ENCODE peak calls at places on chromosomes 12 and 14, in nine cellular contexts. N is endodermal cell, R is A549, L is psoas muscle, Z is IMR-90, P is testis, H is OCI-LY7, F is heart left ventricle, K is gastrocnemius medialis. J is an unnamed sample. For H3K4me1, the result is how much of the 10 kb centered on the place peaks cover.

GRCh38 chr12:105915997-105916697 is 222.6 kb downstream of the NUAK1 start:
- DNase-seq in L (no peak), F (no peak), K (no peak), H (no peak), Z (peak), N (no peak), R (no peak), P (no peak), J (no peak)

GRCh38 chr12:52425466-52425865 is 8.7 kb downstream of the KRT75 start:
- DNase-seq in P (no peak), L (no peak), H (no peak), K (no peak), F (no peak), Z (no peak), R (no peak), N (no peak), J (no peak)

GRCh38 chr14:75310295-75311059 is 31.8 kb downstream of the FOS start:
- DNase-seq in Z (peak), F (peak), H (no peak), L (peak), K (peak), N (peak), P (peak), R (peak), J (peak)

GRCh38 chr12:47930634-47931033 is 25.8 kb upstream of the VDR start:
- DNase-seq in H (no peak), L (no peak), R (no peak), P (no peak), K (no peak), F (no peak), N (peak), Z (no peak), J (no peak)

GRCh38 chr12:132079190-132079589 is 64.9 kb downstream of the DDX51 start:
- DNase-seq in H (no peak), K (no peak), R (no peak), Z (no peak), P (peak), N (no peak), L (no peak), F (no peak), J (no peak)

GRCh38 chr12:85823436-85824179 is 12.6 kb downstream of the RASSF9 start:
- DNase-seq in F (no peak), Z (peak), N (no peak), K (no peak), H (no peak), R (no peak), L (no peak), P (no peak), J (no peak)

GRCh38 chr12:98198261-98198982 is 317.0 kb upstream of the TMPO start:
- DNase-seq in K (no peak), P (no peak), Z (no peak), L (no peak), H (peak), F (no peak), R (no peak), N (no peak), J (no peak)

GRCh38 chr14:38999949-39000348 is 103.1 kb downstream of the SEC23A start:
- DNase-seq in K (no peak), P (no peak), Z (no peak), F (no peak), H (no peak), L (no peak), R (no peak), N (no peak), J (no peak)

GRCh38 chr12:68119724-68120211 is 39.8 kb downstream of the IFNG start:
- DNase-seq in R (no peak), H (no peak), K (no peak), L (no peak), P (no peak), N (no peak), Z (no peak), F (no peak), J (no peak)

DNA sequence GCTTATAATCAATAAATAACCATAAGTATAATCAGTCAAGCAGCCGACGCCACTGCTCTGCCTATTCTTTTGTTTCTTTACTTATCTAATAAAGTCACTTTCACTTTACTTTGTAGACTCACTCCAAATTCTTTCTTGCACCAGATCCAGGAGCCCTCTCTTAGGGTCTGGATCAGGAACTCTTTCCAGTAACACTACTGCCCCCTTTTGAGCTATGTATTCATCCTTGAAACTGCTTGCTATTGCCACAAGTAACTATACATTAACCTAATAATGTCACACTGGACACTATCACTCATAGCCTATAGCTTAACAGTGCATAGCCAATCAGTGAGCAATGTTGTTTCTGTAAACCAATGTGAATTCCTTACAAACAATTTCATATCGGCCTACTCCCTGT is 2.8 kb upstream of the NID2 start:
- DNase-seq in Z (peak), L (no peak), K (no peak), N (no peak), P (no peak), R (no peak), H (no peak), F (no peak), J (no peak)
- TF ChIP-seq CTCF in Z (peak), L (no peak), K (no peak), N (peak), P (no peak), R (peak), H (peak), F (peak), J (peak)

GRCh38 chr14:36661506-36662257 is at the start of gene PAX9:
- DNase-seq in F (peak), N (peak), H (peak), K (peak), Z (peak), R (peak), P (peak), L (peak), J (no peak)
- H3K4me1 ChIP-seq in F (under half), N (under half), H (under half), K (under half), Z (under half), R (under half), P (under half), L (under half), J (under half)

DNA sequence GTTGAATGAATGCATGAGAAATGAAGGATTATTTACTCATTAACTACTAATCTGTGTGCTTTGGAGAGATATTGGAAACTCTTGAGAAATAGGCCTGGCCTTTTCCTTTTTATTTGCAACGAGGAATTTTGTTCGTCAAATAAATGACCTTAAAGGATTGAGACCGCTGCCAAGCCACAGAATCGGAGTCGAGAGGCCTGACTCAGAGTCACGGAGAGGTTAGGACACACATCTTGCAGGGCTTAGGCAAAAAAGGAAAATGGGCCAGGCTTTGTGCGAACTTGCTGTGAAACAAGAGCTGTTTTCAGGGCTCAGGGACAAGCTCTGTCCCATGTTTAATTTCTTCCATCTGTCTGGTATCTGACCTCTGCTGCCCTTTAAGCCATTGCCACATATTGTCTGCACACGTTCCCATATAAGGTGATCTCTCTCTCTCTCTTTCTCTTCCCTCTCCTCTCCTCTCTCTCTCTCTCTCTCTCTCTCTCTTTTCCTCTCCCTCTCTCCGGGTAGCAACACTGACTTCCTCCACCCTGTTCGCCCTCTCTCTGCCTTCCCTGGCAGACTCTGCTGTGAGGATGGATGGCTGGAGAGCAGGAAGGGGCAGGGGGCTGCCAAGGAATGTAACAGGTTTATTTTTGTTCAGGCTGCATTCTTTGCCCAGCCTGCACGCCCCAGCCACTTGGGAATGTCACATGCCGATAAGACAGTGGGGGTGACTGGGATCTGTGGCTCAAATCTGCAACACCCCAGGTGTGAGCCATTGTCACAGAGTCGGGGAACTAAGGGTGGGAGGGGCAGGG is 14.9 kb upstream of the IFT81 start:
- DNase-seq in L (peak), N (peak), H (no peak), P (peak), K (peak), Z (peak), R (peak), F (peak), J (peak)
- H3K4me3 ChIP-seq in L (peak), N (peak), H (no peak), P (no peak), K (peak), Z (peak), R (peak), F (no peak), J (peak)

GRCh38 chr14:103517172-103517566 is 5.5 kb downstream of the CKB start:
- DNase-seq in L (no peak), N (no peak), R (no peak), P (no peak), Z (no peak), F (peak), H (no peak), K (no peak), J (no peak)
- TF ChIP-seq CTCF in L (no peak), N (no peak), R (no peak), P (no peak), Z (no peak), F (no peak), H (no peak), K (no peak), J (no peak)

GRCh38 chr14:61063461-61063860 is 82.4 kb downstream of the SLC38A6 start:
- DNase-seq in L (no peak), P (no peak), Z (no peak), N (no peak), H (no peak), R (no peak), F (no peak), K (no peak), J (no peak)
- H3K4me1 ChIP-seq in L (under half), P (under half), Z (under half), N (under half), H (under half), R (under half), F (under half), K (under half), J (under half)

DNA sequence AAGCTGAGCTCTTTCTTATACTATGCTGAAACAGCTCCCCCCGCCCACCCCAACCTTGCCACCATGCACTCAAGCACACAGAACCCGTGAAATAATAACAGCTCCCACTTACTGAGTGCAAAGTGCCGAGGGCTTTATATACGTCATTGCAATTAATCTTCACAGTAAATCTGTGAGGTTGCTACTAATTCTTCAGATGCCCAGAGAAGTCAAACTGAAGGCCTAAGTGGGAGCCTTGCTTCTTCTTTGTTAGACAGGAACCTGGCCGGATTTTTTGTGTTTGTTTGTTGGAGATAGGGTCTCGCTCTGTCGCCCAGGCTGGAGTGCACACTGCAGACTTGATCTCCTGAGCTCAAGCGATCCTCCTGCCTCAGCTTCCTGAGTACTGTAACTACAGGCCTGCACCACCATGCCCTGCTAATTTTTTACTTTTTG is 34.0 kb downstream of the VCPKMT start:
- DNase-seq in L (no peak), P (no peak), H (peak), Z (no peak), K (no peak), F (no peak), R (no peak), N (no peak), J (no peak)
- H3K4me3 ChIP-seq in L (no peak), P (no peak), H (no peak), Z (no peak), K (no peak), F (no peak), R (no peak), N (no peak), J (no peak)

DNA sequence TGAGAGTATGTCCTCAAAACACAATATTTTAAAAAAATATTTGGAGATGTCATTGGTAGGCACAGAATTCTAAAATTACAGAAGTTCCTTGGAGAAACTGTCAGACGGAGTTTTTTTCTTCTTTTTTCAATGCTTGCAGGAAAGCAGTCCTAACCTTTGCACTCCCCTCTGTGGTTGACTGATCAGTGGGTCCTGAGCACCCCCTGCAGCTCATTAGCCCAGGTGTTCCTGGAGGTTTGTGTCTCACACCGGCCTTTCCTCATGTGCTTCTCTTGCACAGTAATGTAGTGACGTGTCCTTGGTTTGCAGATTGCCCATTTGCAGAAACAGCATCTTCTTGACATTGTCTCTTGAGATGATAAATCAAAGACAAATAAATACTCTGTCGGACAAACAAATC is 513.0 kb downstream of the TMEM121 start:
- DNase-seq in R (peak), F (no peak), Z (no peak), K (no peak), N (no peak), P (no peak), H (no peak), L (no peak), J (no peak)
- TF ChIP-seq CTCF in R (peak), F (no peak), Z (no peak), K (no peak), N (no peak), P (no peak), H (no peak), L (no peak), J (no peak)

GRCh38 chr12:2291182-2291832 is 238.5 kb downstream of the CACNA1C start:
- DNase-seq in N (peak), H (peak), R (peak), P (peak), K (no peak), F (no peak), Z (no peak), L (no peak), J (peak)
- H3K4me1 ChIP-seq in N (under half), H (under half), R (under half), P (under half), K (under half), F (half or more), Z (under half), L (under half), J (under half)

GRCh38 chr14:93011650-93012317 is 88.8 kb downstream of the CHGA start:
- DNase-seq in N (no peak), P (peak), R (no peak), F (no peak), H (no peak), L (no peak), K (peak), Z (no peak), J (no peak)

GRCh38 chr14:93009471-93010117 is 86.6 kb downstream of the CHGA start:
- DNase-seq in Z (no peak), L (peak), R (no peak), H (no peak), K (peak), F (no peak), N (no peak), P (peak), J (no peak)

GRCh38 chr14:93012516-93013367 is 89.8 kb downstream of the CHGA start:
- DNase-seq in R (no peak), K (no peak), N (no peak), H (no peak), P (no peak), F (no peak), Z (no peak), L (no peak), J (no peak)

GRCh38 chr14:93010118-93010475 is 87.1 kb downstream of the CHGA start:
- DNase-seq in R (no peak), L (no peak), N (no peak), F (no peak), P (no peak), K (no peak), Z (no peak), H (no peak), J (no peak)

GRCh38 chr14:93010543-93011541 is 87.9 kb downstream of the CHGA start:
- DNase-seq in N (no peak), P (no peak), R (no peak), Z (no peak), L (no peak), K (no peak), H (no peak), F (no peak), J (no peak)
- H3K4me3 ChIP-seq in N (no peak), P (no peak), R (no peak), Z (no peak), L (no peak), K (no peak), H (no peak), F (no peak), J (no peak)

J was measured in ascending aorta.